ENCODE peak calls at places on chromosomes 1 and 21, in eight cellular contexts. One of them, this sample, is unnamed.

GRCh38 chr1:201218409-201218808 is 27.8 kb downstream of the IGFN1 start:
- DNase-seq in A549: no peak
- DNase-seq in activated effector memory CD4-positive, alpha-beta T cell treated with anti-CD3 and anti-CD28 coated beads, Interleukin-2, amount 50 U/mL, for 16 hours: peak
- DNase-seq in HEK293T: no peak
- DNase-seq in dermis microvascular lymphatic vessel endothelial cell: no peak
- DNase-seq in NCI-H1092: no peak
- DNase-seq in NCI-H345: no peak
- DNase-seq in stimulated activated CD4-positive, alpha-beta T cell treated with anti-CD3 and anti-CD28 coated beads, Interleukin-2, amount 100 ng/mL, for 24 hours: peak
- DNase-seq in this sample: no peak

GRCh38 chr1:17596651-17597509 is 57.4 kb downstream of the ARHGEF10L start:
- DNase-seq in HEK293T: peak
- DNase-seq in activated effector memory CD4-positive, alpha-beta T cell treated with anti-CD3 and anti-CD28 coated beads, Interleukin-2, amount 50 U/mL, for 16 hours: no peak
- DNase-seq in stimulated activated CD4-positive, alpha-beta T cell treated with anti-CD3 and anti-CD28 coated beads, Interleukin-2, amount 100 ng/mL, for 24 hours: no peak
- DNase-seq in dermis microvascular lymphatic vessel endothelial cell: no peak
- DNase-seq in NCI-H1092: peak
- DNase-seq in NCI-H345: peak
- DNase-seq in A549: no peak
- DNase-seq in this sample: no peak

GRCh38 chr1:209875510-209875909 is 47.7 kb downstream of the UTP25 start:
- DNase-seq in activated effector memory CD4-positive, alpha-beta T cell treated with anti-CD3 and anti-CD28 coated beads, Interleukin-2, amount 50 U/mL, for 16 hours: no peak
- DNase-seq in NCI-H345: peak
- DNase-seq in HEK293T: peak
- DNase-seq in A549: peak
- DNase-seq in NCI-H1092: peak
- DNase-seq in dermis microvascular lymphatic vessel endothelial cell: no peak
- DNase-seq in stimulated activated CD4-positive, alpha-beta T cell treated with anti-CD3 and anti-CD28 coated beads, Interleukin-2, amount 100 ng/mL, for 24 hours: no peak
- DNase-seq in this sample: no peak

GRCh38 chr1:155912056-155912536 is 947 bp upstream of the RIT1 start:
- DNase-seq in stimulated activated CD4-positive, alpha-beta T cell treated with anti-CD3 and anti-CD28 coated beads, Interleukin-2, amount 100 ng/mL, for 24 hours: no peak
- DNase-seq in HEK293T: no peak
- DNase-seq in dermis microvascular lymphatic vessel endothelial cell: no peak
- DNase-seq in NCI-H345: no peak
- DNase-seq in NCI-H1092: no peak
- DNase-seq in A549: no peak
- DNase-seq in activated effector memory CD4-positive, alpha-beta T cell treated with anti-CD3 and anti-CD28 coated beads, Interleukin-2, amount 50 U/mL, for 16 hours: no peak
- DNase-seq in this sample: no peak

GRCh38 chr1:110339427-110340206 is 440 bp downstream of the RBM15 start:
- DNase-seq in NCI-H1092: peak
- DNase-seq in activated effector memory CD4-positive, alpha-beta T cell treated with anti-CD3 and anti-CD28 coated beads, Interleukin-2, amount 50 U/mL, for 16 hours: peak
- DNase-seq in HEK293T: no peak
- DNase-seq in A549: peak
- DNase-seq in stimulated activated CD4-positive, alpha-beta T cell treated with anti-CD3 and anti-CD28 coated beads, Interleukin-2, amount 100 ng/mL, for 24 hours: peak
- DNase-seq in dermis microvascular lymphatic vessel endothelial cell: peak
- DNase-seq in NCI-H345: peak
- DNase-seq in this sample: peak

GRCh38 chr1:15197591-15198447 is 44.3 kb downstream of the TMEM51 start:
- DNase-seq in activated effector memory CD4-positive, alpha-beta T cell treated with anti-CD3 and anti-CD28 coated beads, Interleukin-2, amount 50 U/mL, for 16 hours: peak
- DNase-seq in dermis microvascular lymphatic vessel endothelial cell: no peak
- DNase-seq in A549: no peak
- DNase-seq in NCI-H345: no peak
- DNase-seq in stimulated activated CD4-positive, alpha-beta T cell treated with anti-CD3 and anti-CD28 coated beads, Interleukin-2, amount 100 ng/mL, for 24 hours: no peak
- DNase-seq in HEK293T: no peak
- DNase-seq in NCI-H1092: no peak
- DNase-seq in this sample: no peak

GRCh38 chr1:38083541-38083940 is 36.9 kb upstream of the POU3F1 start:
- DNase-seq in A549: no peak
- DNase-seq in stimulated activated CD4-positive, alpha-beta T cell treated with anti-CD3 and anti-CD28 coated beads, Interleukin-2, amount 100 ng/mL, for 24 hours: no peak
- DNase-seq in NCI-H1092: no peak
- DNase-seq in dermis microvascular lymphatic vessel endothelial cell: no peak
- DNase-seq in activated effector memory CD4-positive, alpha-beta T cell treated with anti-CD3 and anti-CD28 coated beads, Interleukin-2, amount 50 U/mL, for 16 hours: no peak
- DNase-seq in NCI-H345: peak
- DNase-seq in HEK293T: no peak
- DNase-seq in this sample: no peak

GRCh38 chr1:150516050-150516591 is 569 bp downstream of the FALEC start:
- DNase-seq in HEK293T: peak
- DNase-seq in A549: no peak
- DNase-seq in activated effector memory CD4-positive, alpha-beta T cell treated with anti-CD3 and anti-CD28 coated beads, Interleukin-2, amount 50 U/mL, for 16 hours: no peak
- DNase-seq in stimulated activated CD4-positive, alpha-beta T cell treated with anti-CD3 and anti-CD28 coated beads, Interleukin-2, amount 100 ng/mL, for 24 hours: peak
- DNase-seq in dermis microvascular lymphatic vessel endothelial cell: no peak
- DNase-seq in NCI-H1092: peak
- DNase-seq in NCI-H345: peak
- DNase-seq in this sample: no peak

GRCh38 chr1:101253976-101254660 is 17.3 kb downstream of the S1PR1 start:
- DNase-seq in dermis microvascular lymphatic vessel endothelial cell: no peak
- DNase-seq in A549: no peak
- DNase-seq in NCI-H1092: no peak
- DNase-seq in NCI-H345: no peak
- DNase-seq in HEK293T: peak
- DNase-seq in stimulated activated CD4-positive, alpha-beta T cell treated with anti-CD3 and anti-CD28 coated beads, Interleukin-2, amount 100 ng/mL, for 24 hours: no peak
- DNase-seq in activated effector memory CD4-positive, alpha-beta T cell treated with anti-CD3 and anti-CD28 coated beads, Interleukin-2, amount 50 U/mL, for 16 hours: no peak
- DNase-seq in this sample: no peak

GRCh38 chr1:64864018-64864945 is 102.1 kb downstream of the JAK1 start:
- DNase-seq in NCI-H345: no peak
- DNase-seq in HEK293T: no peak
- DNase-seq in A549: no peak
- DNase-seq in dermis microvascular lymphatic vessel endothelial cell: peak
- DNase-seq in NCI-H1092: no peak
- DNase-seq in stimulated activated CD4-positive, alpha-beta T cell treated with anti-CD3 and anti-CD28 coated beads, Interleukin-2, amount 100 ng/mL, for 24 hours: peak
- DNase-seq in activated effector memory CD4-positive, alpha-beta T cell treated with anti-CD3 and anti-CD28 coated beads, Interleukin-2, amount 50 U/mL, for 16 hours: peak
- DNase-seq in this sample: peak

GRCh38 chr1:231390071-231390470 is 32.0 kb downstream of the EGLN1 start:
- DNase-seq in dermis microvascular lymphatic vessel endothelial cell: no peak
- DNase-seq in stimulated activated CD4-positive, alpha-beta T cell treated with anti-CD3 and anti-CD28 coated beads, Interleukin-2, amount 100 ng/mL, for 24 hours: no peak
- DNase-seq in NCI-H345: no peak
- DNase-seq in NCI-H1092: no peak
- DNase-seq in HEK293T: no peak
- DNase-seq in A549: no peak
- DNase-seq in activated effector memory CD4-positive, alpha-beta T cell treated with anti-CD3 and anti-CD28 coated beads, Interleukin-2, amount 50 U/mL, for 16 hours: no peak
- DNase-seq in this sample: no peak

GRCh38 chr1:2405588-2406295 is 6.6 kb downstream of the PEX10 start:
- DNase-seq in NCI-H1092: no peak
- DNase-seq in activated effector memory CD4-positive, alpha-beta T cell treated with anti-CD3 and anti-CD28 coated beads, Interleukin-2, amount 50 U/mL, for 16 hours: no peak
- DNase-seq in dermis microvascular lymphatic vessel endothelial cell: no peak
- DNase-seq in NCI-H345: no peak
- DNase-seq in stimulated activated CD4-positive, alpha-beta T cell treated with anti-CD3 and anti-CD28 coated beads, Interleukin-2, amount 100 ng/mL, for 24 hours: no peak
- DNase-seq in HEK293T: no peak
- DNase-seq in A549: no peak
- DNase-seq in this sample: no peak

GRCh38 chr1:83860506-83861221 is 138.3 kb downstream of the TTLL7 start:
- DNase-seq in dermis microvascular lymphatic vessel endothelial cell: no peak
- DNase-seq in NCI-H1092: peak
- DNase-seq in stimulated activated CD4-positive, alpha-beta T cell treated with anti-CD3 and anti-CD28 coated beads, Interleukin-2, amount 100 ng/mL, for 24 hours: peak
- DNase-seq in activated effector memory CD4-positive, alpha-beta T cell treated with anti-CD3 and anti-CD28 coated beads, Interleukin-2, amount 50 U/mL, for 16 hours: peak
- DNase-seq in HEK293T: peak
- DNase-seq in A549: peak
- DNase-seq in NCI-H345: peak
- DNase-seq in this sample: peak

GRCh38 chr1:196891251-196891650 is 3.4 kb downstream of the CFHR4 start:
- DNase-seq in activated effector memory CD4-positive, alpha-beta T cell treated with anti-CD3 and anti-CD28 coated beads, Interleukin-2, amount 50 U/mL, for 16 hours: no peak
- DNase-seq in stimulated activated CD4-positive, alpha-beta T cell treated with anti-CD3 and anti-CD28 coated beads, Interleukin-2, amount 100 ng/mL, for 24 hours: no peak
- DNase-seq in HEK293T: no peak
- DNase-seq in NCI-H345: no peak
- DNase-seq in NCI-H1092: no peak
- DNase-seq in dermis microvascular lymphatic vessel endothelial cell: no peak
- DNase-seq in A549: no peak
- DNase-seq in this sample: no peak

GRCh38 chr1:151867785-151868403 is 14.4 kb upstream of the THEM5 start:
- DNase-seq in stimulated activated CD4-positive, alpha-beta T cell treated with anti-CD3 and anti-CD28 coated beads, Interleukin-2, amount 100 ng/mL, for 24 hours: no peak
- DNase-seq in NCI-H1092: no peak
- DNase-seq in NCI-H345: no peak
- DNase-seq in HEK293T: no peak
- DNase-seq in dermis microvascular lymphatic vessel endothelial cell: peak
- DNase-seq in activated effector memory CD4-positive, alpha-beta T cell treated with anti-CD3 and anti-CD28 coated beads, Interleukin-2, amount 50 U/mL, for 16 hours: no peak
- DNase-seq in A549: no peak
- DNase-seq in this sample: no peak

GRCh38 chr1:177567393-177567792 is 396.6 kb downstream of the BRINP2 start:
- DNase-seq in HEK293T: peak
- DNase-seq in dermis microvascular lymphatic vessel endothelial cell: no peak
- DNase-seq in NCI-H1092: no peak
- DNase-seq in activated effector memory CD4-positive, alpha-beta T cell treated with anti-CD3 and anti-CD28 coated beads, Interleukin-2, amount 50 U/mL, for 16 hours: no peak
- DNase-seq in stimulated activated CD4-positive, alpha-beta T cell treated with anti-CD3 and anti-CD28 coated beads, Interleukin-2, amount 100 ng/mL, for 24 hours: no peak
- DNase-seq in NCI-H345: peak
- DNase-seq in A549: peak
- DNase-seq in this sample: no peak

GRCh38 chr1:157157481-157158190 is 19.4 kb upstream of the ETV3 start:
- DNase-seq in A549: no peak
- DNase-seq in HEK293T: no peak
- DNase-seq in dermis microvascular lymphatic vessel endothelial cell: no peak
- DNase-seq in NCI-H1092: no peak
- DNase-seq in NCI-H345: no peak
- DNase-seq in stimulated activated CD4-positive, alpha-beta T cell treated with anti-CD3 and anti-CD28 coated beads, Interleukin-2, amount 100 ng/mL, for 24 hours: no peak
- DNase-seq in activated effector memory CD4-positive, alpha-beta T cell treated with anti-CD3 and anti-CD28 coated beads, Interleukin-2, amount 50 U/mL, for 16 hours: no peak
- DNase-seq in this sample: no peak

GRCh38 chr1:85428471-85429077 is 36.4 kb downstream of the DDAH1 start:
- DNase-seq in HEK293T: no peak
- DNase-seq in activated effector memory CD4-positive, alpha-beta T cell treated with anti-CD3 and anti-CD28 coated beads, Interleukin-2, amount 50 U/mL, for 16 hours: no peak
- DNase-seq in stimulated activated CD4-positive, alpha-beta T cell treated with anti-CD3 and anti-CD28 coated beads, Interleukin-2, amount 100 ng/mL, for 24 hours: no peak
- DNase-seq in NCI-H1092: no peak
- DNase-seq in A549: no peak
- DNase-seq in NCI-H345: no peak
- DNase-seq in dermis microvascular lymphatic vessel endothelial cell: no peak
- DNase-seq in this sample: no peak

GRCh38 chr1:109821221-109821669 is 57.5 kb upstream of the EPS8L3 start:
- DNase-seq in stimulated activated CD4-positive, alpha-beta T cell treated with anti-CD3 and anti-CD28 coated beads, Interleukin-2, amount 100 ng/mL, for 24 hours: no peak
- DNase-seq in HEK293T: no peak
- DNase-seq in activated effector memory CD4-positive, alpha-beta T cell treated with anti-CD3 and anti-CD28 coated beads, Interleukin-2, amount 50 U/mL, for 16 hours: no peak
- DNase-seq in NCI-H345: no peak
- DNase-seq in dermis microvascular lymphatic vessel endothelial cell: no peak
- DNase-seq in NCI-H1092: no peak
- DNase-seq in A549: peak
- DNase-seq in this sample: no peak

GRCh38 chr1:240190881-240191385 is 99.2 kb downstream of the FMN2 start:
- DNase-seq in dermis microvascular lymphatic vessel endothelial cell: no peak
- DNase-seq in A549: peak
- DNase-seq in NCI-H345: peak
- DNase-seq in NCI-H1092: peak
- DNase-seq in activated effector memory CD4-positive, alpha-beta T cell treated with anti-CD3 and anti-CD28 coated beads, Interleukin-2, amount 50 U/mL, for 16 hours: no peak
- DNase-seq in stimulated activated CD4-positive, alpha-beta T cell treated with anti-CD3 and anti-CD28 coated beads, Interleukin-2, amount 100 ng/mL, for 24 hours: no peak
- DNase-seq in HEK293T: peak
- DNase-seq in this sample: no peak

GRCh38 chr21:44428281-44428942 is 26.9 kb upstream of the LRRC3 start:
- DNase-seq in dermis microvascular lymphatic vessel endothelial cell: no peak
- DNase-seq in NCI-H345: peak
- DNase-seq in activated effector memory CD4-positive, alpha-beta T cell treated with anti-CD3 and anti-CD28 coated beads, Interleukin-2, amount 50 U/mL, for 16 hours: peak
- DNase-seq in stimulated activated CD4-positive, alpha-beta T cell treated with anti-CD3 and anti-CD28 coated beads, Interleukin-2, amount 100 ng/mL, for 24 hours: peak
- DNase-seq in A549: peak
- DNase-seq in NCI-H1092: no peak
- DNase-seq in HEK293T: peak
- DNase-seq in this sample: peak

GRCh38 chr21:38126677-38127271 is 130.0 kb upstream of the KCNJ15 start:
- DNase-seq in activated effector memory CD4-positive, alpha-beta T cell treated with anti-CD3 and anti-CD28 coated beads, Interleukin-2, amount 50 U/mL, for 16 hours: peak
- DNase-seq in stimulated activated CD4-positive, alpha-beta T cell treated with anti-CD3 and anti-CD28 coated beads, Interleukin-2, amount 100 ng/mL, for 24 hours: peak
- DNase-seq in NCI-H1092: peak
- DNase-seq in NCI-H345: peak
- DNase-seq in A549: peak
- DNase-seq in dermis microvascular lymphatic vessel endothelial cell: peak
- DNase-seq in HEK293T: peak
- DNase-seq in this sample: peak

GRCh38 chr1:30409476-30410152 is 313.8 kb downstream of the MATN1 start:
- DNase-seq in HEK293T: no peak
- DNase-seq in dermis microvascular lymphatic vessel endothelial cell: no peak
- DNase-seq in stimulated activated CD4-positive, alpha-beta T cell treated with anti-CD3 and anti-CD28 coated beads, Interleukin-2, amount 100 ng/mL, for 24 hours: no peak
- DNase-seq in NCI-H345: no peak
- DNase-seq in NCI-H1092: no peak
- DNase-seq in A549: no peak
- DNase-seq in activated effector memory CD4-positive, alpha-beta T cell treated with anti-CD3 and anti-CD28 coated beads, Interleukin-2, amount 50 U/mL, for 16 hours: peak
- DNase-seq in this sample: no peak